ENCODE peak calls at places on chromosomes 2 and 18, in six cellular contexts. One of them, this sample, is unnamed.

GRCh38 chr18:55150001-55150400 is 190.7 kb upstream of the CCDC68 start:
- DNase-seq in GM12864: no peak
- DNase-seq in GM23248: no peak
- DNase-seq in fibroblast of pulmonary artery: no peak
- DNase-seq in fibroblast of mammary gland: no peak
- DNase-seq in A549: no peak
- DNase-seq in this sample: no peak

GRCh38 chr2:122255924-122256323 is 500.5 kb downstream of the TSN start:
- DNase-seq in fibroblast of pulmonary artery: no peak
- DNase-seq in GM23248: no peak
- DNase-seq in A549: no peak
- DNase-seq in GM12864: no peak
- DNase-seq in fibroblast of mammary gland: peak
- DNase-seq in this sample: peak

GRCh38 chr2:199261221-199261620 is 196.5 kb downstream of the SATB2 start:
- DNase-seq in fibroblast of mammary gland: peak
- DNase-seq in GM12864: no peak
- DNase-seq in A549: no peak
- DNase-seq in fibroblast of pulmonary artery: peak
- DNase-seq in GM23248: peak
- DNase-seq in this sample: peak

GRCh38 chr2:181552808-181553207 is 95.6 kb downstream of the ITGA4 start:
- DNase-seq in fibroblast of mammary gland: peak
- DNase-seq in fibroblast of pulmonary artery: peak
- DNase-seq in A549: no peak
- DNase-seq in GM23248: no peak
- DNase-seq in GM12864: no peak
- DNase-seq in this sample: no peak

GRCh38 chr2:70949086-70949485 is 13.4 kb downstream of the ATP6V1B1 start:
- DNase-seq in GM12864: no peak
- DNase-seq in fibroblast of pulmonary artery: no peak
- DNase-seq in fibroblast of mammary gland: no peak
- DNase-seq in GM23248: no peak
- DNase-seq in A549: no peak
- DNase-seq in this sample: no peak

GRCh38 chr2:239913632-239914417 is 111.3 kb downstream of the NDUFA10 start:
- DNase-seq in fibroblast of pulmonary artery: no peak
- DNase-seq in GM12864: no peak
- DNase-seq in GM23248: no peak
- DNase-seq in fibroblast of mammary gland: no peak
- DNase-seq in A549: no peak
- DNase-seq in this sample: no peak

GRCh38 chr18:55908790-55909408 is 320.9 kb upstream of the TCF4 start:
- DNase-seq in GM12864: no peak
- DNase-seq in fibroblast of pulmonary artery: no peak
- DNase-seq in A549: no peak
- DNase-seq in fibroblast of mammary gland: no peak
- DNase-seq in GM23248: no peak
- DNase-seq in this sample: no peak

GRCh38 chr2:114442545-114442944 is at the start of gene DPP10:
- DNase-seq in A549: no peak
- DNase-seq in fibroblast of mammary gland: peak
- DNase-seq in GM23248: peak
- DNase-seq in GM12864: no peak
- DNase-seq in fibroblast of pulmonary artery: peak
- DNase-seq in this sample: no peak

GRCh38 chr18:43662657-43663056 is 385.4 kb upstream of the SYT4 start:
- DNase-seq in fibroblast of pulmonary artery: peak
- DNase-seq in GM12864: no peak
- DNase-seq in fibroblast of mammary gland: peak
- DNase-seq in A549: no peak
- DNase-seq in GM23248: peak
- DNase-seq in this sample: no peak

GRCh38 chr2:170369894-170370293 is 191.9 kb downstream of the MYO3B start:
- DNase-seq in GM12864: no peak
- DNase-seq in GM23248: peak
- DNase-seq in fibroblast of mammary gland: peak
- DNase-seq in fibroblast of pulmonary artery: peak
- DNase-seq in A549: peak
- DNase-seq in this sample: peak

GRCh38 chr2:217075225-217075802 is 215.4 kb upstream of the TNP1 start:
- DNase-seq in fibroblast of mammary gland: peak
- DNase-seq in GM23248: peak
- DNase-seq in A549: no peak
- DNase-seq in GM12864: no peak
- DNase-seq in fibroblast of pulmonary artery: peak
- DNase-seq in this sample: no peak

GRCh38 chr2:72561621-72562318 is 264.1 kb downstream of the EXOC6B start:
- DNase-seq in fibroblast of mammary gland: peak
- DNase-seq in GM12864: no peak
- DNase-seq in fibroblast of pulmonary artery: peak
- DNase-seq in GM23248: peak
- DNase-seq in A549: no peak
- DNase-seq in this sample: peak

GRCh38 chr2:120237491-120237902 is 14.3 kb upstream of the TMEM185B start:
- DNase-seq in GM12864: no peak
- DNase-seq in GM23248: peak
- DNase-seq in fibroblast of pulmonary artery: peak
- DNase-seq in A549: peak
- DNase-seq in fibroblast of mammary gland: peak
- DNase-seq in this sample: peak

GRCh38 chr2:176112375-176113302 is 3.9 kb upstream of the HOXD10 start:
- DNase-seq in fibroblast of pulmonary artery: no peak
- DNase-seq in fibroblast of mammary gland: no peak
- DNase-seq in A549: no peak
- DNase-seq in GM23248: peak
- DNase-seq in GM12864: no peak
- DNase-seq in this sample: no peak
- H3K4me3 ChIP-seq in fibroblast of pulmonary artery: no peak
- H3K4me3 ChIP-seq in fibroblast of mammary gland: no peak
- H3K4me3 ChIP-seq in A549: no peak
- H3K4me3 ChIP-seq in GM23248: peak
- H3K4me3 ChIP-seq in GM12864: no peak
- H3K4me3 ChIP-seq in this sample: no peak

DNA sequence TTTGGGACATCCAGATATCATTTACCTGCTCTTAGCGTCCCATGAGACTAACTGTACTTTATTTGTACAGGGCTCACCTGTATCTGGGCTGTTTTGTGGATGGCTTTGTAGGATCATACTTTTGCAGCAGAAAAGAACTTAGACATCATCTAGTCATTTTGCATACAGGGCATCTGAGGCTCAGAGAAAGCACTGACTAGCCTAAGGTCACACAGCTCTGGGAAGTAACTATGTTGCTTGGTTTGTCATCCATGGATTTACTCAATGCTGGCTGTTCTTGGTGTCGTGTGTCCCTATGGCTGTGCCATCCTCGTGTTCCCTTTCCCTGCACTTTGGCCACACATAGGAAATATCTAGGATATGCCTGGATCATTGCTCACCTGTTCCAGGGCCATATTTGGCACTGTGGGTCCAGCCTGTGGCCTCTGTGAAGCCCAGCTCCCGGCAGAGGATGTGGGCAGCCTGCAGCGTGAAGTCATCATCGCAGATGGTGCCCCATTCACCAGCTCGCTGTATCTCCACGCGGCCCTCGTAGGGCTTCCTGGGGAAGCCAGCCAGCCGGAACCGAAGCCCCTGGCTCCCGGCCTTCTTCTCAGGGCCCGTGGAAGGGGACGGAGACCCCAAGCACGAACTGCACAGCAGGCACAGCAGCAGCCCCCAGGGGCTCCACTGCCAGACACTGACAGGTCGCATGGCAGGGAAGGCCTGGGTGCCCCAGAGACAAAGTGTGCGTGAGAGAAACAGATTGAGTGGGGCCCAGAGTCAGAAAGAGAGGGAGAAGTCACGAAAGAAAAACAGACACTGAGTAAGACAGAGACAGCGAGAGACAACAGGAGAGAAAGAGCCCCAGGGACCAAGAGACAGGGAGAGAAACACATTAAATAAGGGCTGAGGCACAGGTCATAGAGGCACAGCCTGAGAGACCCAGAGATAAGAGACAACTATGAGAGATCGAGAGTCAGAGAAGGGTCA is 1.5 kb downstream of the LOXL3 start:
- DNase-seq in fibroblast of pulmonary artery: no peak
- DNase-seq in A549: no peak
- DNase-seq in fibroblast of mammary gland: no peak
- DNase-seq in GM23248: peak
- DNase-seq in GM12864: no peak
- DNase-seq in this sample: no peak
- H3K4me3 ChIP-seq in fibroblast of pulmonary artery: peak
- H3K4me3 ChIP-seq in A549: no peak
- H3K4me3 ChIP-seq in fibroblast of mammary gland: peak
- H3K4me3 ChIP-seq in GM23248: peak
- H3K4me3 ChIP-seq in GM12864: peak
- H3K4me3 ChIP-seq in this sample: no peak

DNA sequence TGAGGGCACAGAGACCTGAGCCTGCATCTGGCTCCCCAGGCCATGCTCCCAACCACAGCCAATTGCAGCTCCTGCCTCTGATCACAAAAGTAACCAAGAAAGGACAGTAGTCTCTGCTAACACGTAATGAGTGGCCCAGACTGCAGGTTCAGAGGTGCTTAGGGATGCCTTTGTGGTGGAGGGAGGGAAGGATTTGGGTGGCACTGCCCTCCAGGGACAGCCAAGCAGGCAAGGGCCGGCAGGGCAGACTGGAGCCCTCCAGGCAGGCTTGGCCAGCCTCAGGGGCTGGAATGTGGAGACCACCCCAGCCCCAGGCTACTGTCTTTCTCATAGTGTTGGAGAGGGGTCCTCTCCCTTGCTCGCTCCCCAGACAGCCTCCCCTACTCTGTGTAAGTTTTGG is 114.5 kb upstream of the SMAD2 start:
- DNase-seq in GM12864: no peak
- DNase-seq in fibroblast of mammary gland: no peak
- DNase-seq in GM23248: no peak
- DNase-seq in A549: no peak
- DNase-seq in fibroblast of pulmonary artery: no peak
- DNase-seq in this sample: no peak
- H3K4me3 ChIP-seq in GM12864: no peak
- H3K4me3 ChIP-seq in fibroblast of mammary gland: no peak
- H3K4me3 ChIP-seq in GM23248: no peak
- H3K4me3 ChIP-seq in A549: no peak
- H3K4me3 ChIP-seq in fibroblast of pulmonary artery: no peak
- H3K4me3 ChIP-seq in this sample: no peak

DNA sequence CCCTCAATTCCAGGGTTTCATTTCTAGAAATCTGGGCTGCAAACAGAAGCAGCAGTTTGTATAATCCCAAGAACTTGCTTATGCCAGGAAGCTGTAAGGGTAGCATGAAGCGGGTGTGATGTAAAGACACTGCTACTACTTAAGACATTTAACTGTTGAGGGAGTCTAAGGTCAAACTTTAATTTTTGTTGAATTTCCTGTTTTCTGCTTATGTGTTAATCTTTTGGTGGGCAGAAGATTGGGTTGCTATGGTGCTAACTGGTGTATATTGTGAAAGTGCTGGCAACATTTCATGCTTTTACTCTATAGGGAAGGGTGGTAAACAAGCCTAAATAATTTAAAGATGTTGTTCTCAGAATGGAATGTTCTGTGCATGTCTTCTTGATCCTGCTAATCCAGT is 2.7 kb downstream of the NCOA1 start:
- DNase-seq in GM23248: peak
- DNase-seq in A549: no peak
- DNase-seq in fibroblast of mammary gland: peak
- DNase-seq in GM12864: no peak
- DNase-seq in fibroblast of pulmonary artery: peak
- DNase-seq in this sample: peak
- H3K4me3 ChIP-seq in GM23248: peak
- H3K4me3 ChIP-seq in A549: no peak
- H3K4me3 ChIP-seq in fibroblast of mammary gland: no peak
- H3K4me3 ChIP-seq in GM12864: no peak
- H3K4me3 ChIP-seq in fibroblast of pulmonary artery: no peak
- H3K4me3 ChIP-seq in this sample: no peak

DNA sequence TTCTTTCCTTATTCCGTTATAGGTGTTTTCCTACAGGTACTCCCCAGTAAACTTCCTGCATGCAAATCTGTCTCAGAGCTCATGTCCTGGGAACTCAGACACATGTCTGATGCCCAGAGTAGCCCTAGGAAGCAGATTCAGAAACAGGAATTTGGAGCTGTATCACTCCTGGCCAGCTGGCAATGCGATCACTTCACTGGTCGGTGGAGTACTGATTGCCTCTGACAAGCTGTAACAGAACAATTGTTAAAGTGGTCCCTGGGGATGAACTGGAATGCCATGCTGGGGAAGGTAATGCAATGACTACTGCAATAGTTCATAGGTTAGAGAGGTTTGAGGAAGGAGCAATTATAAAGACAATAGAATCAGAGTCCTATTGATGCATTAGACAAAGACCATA is 131.6 kb upstream of the DOCK10 start:
- DNase-seq in GM12864: no peak
- DNase-seq in A549: no peak
- DNase-seq in GM23248: peak
- DNase-seq in fibroblast of mammary gland: peak
- DNase-seq in fibroblast of pulmonary artery: peak
- DNase-seq in this sample: no peak
- H3K4me3 ChIP-seq in GM12864: no peak
- H3K4me3 ChIP-seq in A549: no peak
- H3K4me3 ChIP-seq in GM23248: no peak
- H3K4me3 ChIP-seq in fibroblast of mammary gland: no peak
- H3K4me3 ChIP-seq in fibroblast of pulmonary artery: no peak
- H3K4me3 ChIP-seq in this sample: no peak

GRCh38 chr2:230986520-230987136 is 9.3 kb upstream of the SPATA3 start:
- DNase-seq in GM12864: no peak
- DNase-seq in A549: no peak
- DNase-seq in fibroblast of pulmonary artery: no peak
- DNase-seq in fibroblast of mammary gland: no peak
- DNase-seq in GM23248: no peak
- DNase-seq in this sample: peak
- H3K4me3 ChIP-seq in GM12864: peak
- H3K4me3 ChIP-seq in A549: peak
- H3K4me3 ChIP-seq in fibroblast of pulmonary artery: peak
- H3K4me3 ChIP-seq in fibroblast of mammary gland: peak
- H3K4me3 ChIP-seq in GM23248: peak
- H3K4me3 ChIP-seq in this sample: peak

DNA sequence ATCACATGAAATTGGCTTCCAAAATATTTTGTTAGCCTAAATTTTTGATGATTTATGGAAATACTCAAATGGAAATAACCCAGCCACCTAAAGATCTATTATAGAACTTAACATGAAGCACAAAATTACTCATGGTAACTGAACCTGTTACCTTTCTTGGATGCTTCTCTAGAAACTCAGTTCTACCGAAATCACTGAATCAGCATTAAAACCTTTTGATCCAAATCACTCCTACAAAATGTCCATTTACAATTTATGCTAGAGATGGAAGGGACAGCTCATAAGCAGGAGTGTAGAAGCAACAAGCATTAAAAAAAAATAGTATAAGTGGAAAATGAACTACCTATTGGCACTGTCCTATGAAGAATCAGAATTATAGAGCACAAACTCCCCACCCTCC is 2.1 kb downstream of the PRPF40A start:
- DNase-seq in GM12864: no peak
- DNase-seq in fibroblast of mammary gland: no peak
- DNase-seq in GM23248: no peak
- DNase-seq in fibroblast of pulmonary artery: no peak
- DNase-seq in A549: no peak
- DNase-seq in this sample: no peak
- H3K4me3 ChIP-seq in GM12864: no peak
- H3K4me3 ChIP-seq in fibroblast of mammary gland: no peak
- H3K4me3 ChIP-seq in GM23248: peak
- H3K4me3 ChIP-seq in fibroblast of pulmonary artery: no peak
- H3K4me3 ChIP-seq in A549: peak
- H3K4me3 ChIP-seq in this sample: no peak